ENCODE peak calls at places on chromosomes 4 and X, in four cellular contexts. V, Z, O and U are unnamed samples.

GRCh38 chr4:143411527-143412480 is 75.1 kb downstream of the GAB1 start:
- DNase-seq in V (no peak), Z (no peak), O (no peak), U (no peak)

GRCh38 chrX:45309096-45309495 is 108.4 kb upstream of the DIPK2B start:
- DNase-seq in V (no peak), Z (no peak), O (no peak), U (no peak)

GRCh38 chrX:57329008-57329407 is 42.5 kb downstream of the FAAH2 start:
- DNase-seq in V (no peak), Z (no peak), O (peak), U (no peak)

GRCh38 chr4:47674173-47674572 is 163.7 kb downstream of the CORIN start:
- DNase-seq in V (no peak), Z (no peak), O (no peak), U (no peak)

GRCh38 chr4:109355835-109356234 is 53.4 kb upstream of the COL25A1 start:
- DNase-seq in V (no peak), Z (no peak), O (no peak), U (no peak)

GRCh38 chr4:82711158-82711785 is 87.3 kb downstream of the SCD5 start:
- DNase-seq in V (no peak), Z (no peak), O (no peak), U (no peak)

GRCh38 chr4:72446353-72447055 is 122.5 kb downstream of the ADAMTS3 start:
- DNase-seq in V (no peak), Z (no peak), O (no peak), U (no peak)

GRCh38 chr4:140931904-140932303 is 175.7 kb upstream of the TBC1D9 start:
- DNase-seq in V (no peak), Z (no peak), O (no peak), U (no peak)

GRCh38 chr4:88613417-88613875 is 21.2 kb downstream of the HERC3 start:
- DNase-seq in V (no peak), Z (no peak), O (no peak), U (no peak)

GRCh38 chrX:78237127-78237526 is 90.3 kb downstream of the CYSLTR1 start:
- DNase-seq in V (no peak), Z (no peak), O (no peak), U (no peak)

GRCh38 chr4:52941450-52941849 is 79.3 kb downstream of the RASL11B start:
- DNase-seq in V (no peak), Z (no peak), O (no peak), U (no peak)

GRCh38 chr4:67776746-67777145 is 22.6 kb upstream of the GNRHR start:
- DNase-seq in V (peak), Z (no peak), O (no peak), U (no peak)

GRCh38 chrX:153487590-153488071 is 7.1 kb upstream of the BGN start:
- DNase-seq in V (no peak), Z (no peak), O (no peak), U (no peak)

GRCh38 chrX:153495362-153495751 is 577 bp downstream of the BGN start:
- DNase-seq in V (no peak), Z (no peak), O (no peak), U (no peak)

GRCh38 chrX:2578864-2579263 is 78.1 kb upstream of the DHRSX start:
- DNase-seq in V (no peak), Z (no peak), O (peak), U (no peak)

GRCh38 chr4:52588097-52588496 is 71.0 kb downstream of the USP46 start:
- DNase-seq in V (peak), Z (no peak), O (peak), U (peak)

GRCh38 chrX:1679238-1679637 is 64.4 kb downstream of the ASMT start:
- DNase-seq in V (no peak), Z (no peak), O (no peak), U (no peak)

GRCh38 chr4:150045410-150045809 is 32.8 kb upstream of the DCLK2 start:
- DNase-seq in V (no peak), Z (no peak), O (no peak), U (no peak)

GRCh38 chr4:118989098-118990080 is 100.7 kb downstream of the SYNPO2 start:
- DNase-seq in V (no peak), Z (no peak), O (no peak), U (no peak)

GRCh38 chrX:109943092-109943739 is 59.7 kb upstream of the TMEM164 start:
- DNase-seq in V (peak), Z (no peak), O (no peak), U (no peak)

GRCh38 chrX:97504435-97504834 is 620.7 kb downstream of the RPA4 start:
- DNase-seq in V (no peak), Z (no peak), O (no peak), U (no peak)

GRCh38 chr4:177485528-177485927 is 43.3 kb upstream of the AGA start:
- DNase-seq in V (no peak), Z (no peak), O (no peak), U (no peak)

GRCh38 chrX:63735882-63736281 is 49.1 kb downstream of the ARHGEF9 start:
- DNase-seq in V (no peak), Z (no peak), O (no peak), U (no peak)

GRCh38 chr4:126604273-126604867 is 1028.4 kb upstream of the INTU start:
- DNase-seq in V (peak), Z (no peak), O (peak), U (peak)

GRCh38 chr4:129046055-129046959 is 47.0 kb downstream of the SCLT1 start:
- DNase-seq in V (no peak), Z (no peak), O (no peak), U (no peak)

GRCh38 chr4:122744229-122744628 is 11.7 kb downstream of the BBS12 start:
- DNase-seq in V (no peak), Z (no peak), O (peak), U (no peak)

GRCh38 chrX:106716004-106716403 is 10.5 kb upstream of the RNF128 start:
- DNase-seq in V (no peak), Z (no peak), O (peak), U (no peak)

GRCh38 chrX:40040686-40041461 is 56.9 kb downstream of the BCOR start:
- DNase-seq in V (peak), Z (no peak), O (no peak), U (no peak)

GRCh38 chrX:40169193-40170086 is 71.7 kb upstream of the BCOR start:
- DNase-seq in V (peak), Z (no peak), O (peak), U (peak)

GRCh38 chrX:1306909-1307625 is 29.5 kb upstream of the IL3RA start:
- DNase-seq in V (no peak), Z (no peak), O (no peak), U (no peak)

GRCh38 chr4:5033266-5033945 is 14.1 kb upstream of the CYTL1 start:
- DNase-seq in V (no peak), Z (no peak), O (no peak), U (no peak)

GRCh38 chrX:12610079-12610478 is 181.1 kb upstream of the PRPS2 start:
- DNase-seq in V (no peak), Z (no peak), O (no peak), U (no peak)

GRCh38 chrX:17030092-17030491 is 83.6 kb downstream of the REPS2 start:
- DNase-seq in V (no peak), Z (no peak), O (no peak), U (no peak)

GRCh38 chr4:185779520-185779919 is 32.5 kb downstream of the SORBS2 start:
- DNase-seq in V (no peak), Z (no peak), O (peak), U (no peak)

GRCh38 chr4:185774815-185775684 is 36.9 kb downstream of the SORBS2 start:
- DNase-seq in V (no peak), Z (no peak), O (no peak), U (no peak)

GRCh38 chr4:185775792-185776555 is 36.0 kb downstream of the SORBS2 start:
- DNase-seq in V (no peak), Z (no peak), O (no peak), U (no peak)

GRCh38 chr4:185780472-185780871 is 31.5 kb downstream of the SORBS2 start:
- DNase-seq in V (no peak), Z (no peak), O (no peak), U (no peak)

GRCh38 chr4:185778307-185778706 is 33.7 kb downstream of the SORBS2 start:
- DNase-seq in V (no peak), Z (no peak), O (no peak), U (no peak)
- TF ChIP-seq CTCF in V (no peak), Z (no peak), O (no peak), U (no peak)

DNA sequence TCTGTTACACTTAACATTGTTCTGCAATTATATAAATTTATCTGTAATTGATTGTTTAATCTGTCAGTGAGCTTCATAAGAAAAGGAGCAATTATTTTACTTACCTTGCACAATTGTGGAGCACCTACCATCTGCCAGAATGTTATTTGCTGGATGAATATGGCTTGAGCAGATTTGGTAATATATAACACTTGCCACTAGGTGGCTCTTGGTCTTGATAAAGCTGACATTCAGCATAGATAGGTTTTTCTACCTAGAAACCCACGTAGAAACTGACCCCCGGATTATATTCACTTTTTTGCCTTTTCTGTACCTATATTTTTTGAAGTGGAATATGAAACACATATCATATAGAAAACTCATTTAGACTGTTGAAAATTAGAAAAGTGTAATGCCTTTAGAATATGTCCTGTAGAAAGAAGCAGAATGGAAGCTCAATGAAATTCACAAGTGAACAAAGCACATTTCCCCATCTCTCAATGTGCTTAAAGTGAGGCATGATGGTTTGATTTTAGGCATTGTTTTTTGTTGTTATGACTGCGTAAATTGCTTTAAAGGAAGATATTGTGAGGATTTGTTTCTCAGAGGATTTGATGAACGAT is 9.5 kb downstream of the RBPJ start:
- DNase-seq in V (peak), Z (no peak), O (peak), U (no peak)
- TF ChIP-seq ESRRA in V (no peak), Z (no peak), O (no peak), U (no peak)

DNA sequence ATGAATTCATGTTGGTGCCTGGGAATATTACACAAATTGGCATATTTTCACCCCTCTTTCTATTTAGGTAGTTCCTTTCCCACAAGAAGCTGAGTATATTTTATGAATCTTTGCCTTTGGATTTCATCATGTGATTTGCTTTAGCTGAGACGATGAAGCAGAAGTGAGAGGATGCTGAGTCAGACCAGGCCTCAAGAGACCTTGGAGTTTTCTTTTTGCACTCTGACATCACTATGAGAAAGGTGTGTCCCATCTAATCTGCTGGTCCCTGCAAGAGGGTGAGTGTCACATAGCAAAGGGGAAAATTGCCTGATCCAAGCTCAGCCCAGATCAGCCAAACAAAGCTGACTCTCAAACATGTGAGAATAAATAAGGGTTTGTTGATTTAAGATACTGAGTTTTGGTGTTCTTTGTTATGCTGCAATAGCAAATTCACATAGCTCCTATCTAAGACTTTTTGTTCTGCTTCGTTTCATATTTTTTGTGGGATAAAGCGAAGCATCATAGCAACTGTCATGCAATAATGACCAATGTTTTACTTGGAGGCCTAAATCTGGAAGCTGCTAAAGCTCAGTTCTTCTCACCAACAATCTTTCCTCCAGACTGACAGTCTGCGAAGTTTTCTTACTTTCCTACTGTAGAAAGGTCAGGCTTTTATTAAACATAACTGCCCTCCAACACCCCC is 176.9 kb downstream of the PDHA2 start:
- DNase-seq in V (peak), Z (no peak), O (no peak), U (no peak)
- TF ChIP-seq ATF3 in V (no peak), Z (no peak), O (no peak), U (no peak)

GRCh38 chr4:40916880-40917279 is 167.1 kb downstream of the NSUN7 start:
- DNase-seq in V (peak), Z (no peak), O (peak), U (peak)
- TF ChIP-seq CTCF in V (peak), Z (peak), O (peak), U (peak)

GRCh38 chr4:81502561-81502960 is 30.9 kb upstream of the RASGEF1B start:
- DNase-seq in V (no peak), Z (no peak), O (no peak), U (no peak)

GRCh38 chr4:81504685-81505598 is 33.2 kb upstream of the RASGEF1B start:
- DNase-seq in V (peak), Z (no peak), O (no peak), U (no peak)

GRCh38 chr4:81499840-81500239 is 28.1 kb upstream of the RASGEF1B start:
- DNase-seq in V (no peak), Z (no peak), O (no peak), U (no peak)

GRCh38 chr4:81506731-81507130 is 35.0 kb upstream of the RASGEF1B start:
- DNase-seq in V (no peak), Z (peak), O (no peak), U (no peak)

DNA sequence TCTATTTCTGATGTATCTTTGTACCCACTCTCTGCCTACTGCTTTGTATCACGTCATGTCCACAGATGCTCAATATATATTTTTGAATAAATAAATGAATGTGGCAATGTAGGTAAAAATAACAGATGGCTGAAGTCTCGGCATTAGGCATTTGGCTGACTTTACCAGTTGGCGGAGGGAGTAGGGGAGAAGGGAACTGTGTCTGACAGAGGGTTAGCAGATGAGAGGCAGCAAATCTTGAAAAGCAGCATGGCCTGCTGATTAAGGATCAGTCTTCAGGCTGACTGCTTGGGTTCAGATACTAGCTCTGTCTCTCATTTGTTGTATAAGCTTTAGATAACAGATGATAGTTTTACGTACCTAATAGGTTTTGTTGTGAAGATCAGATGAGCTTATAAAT is 31.9 kb upstream of the RASGEF1B start:
- DNase-seq in V (no peak), Z (no peak), O (no peak), U (no peak)
- TF ChIP-seq ESRRA in V (no peak), Z (no peak), O (no peak), U (no peak)